ENCODE peak calls at places on chromosomes 16 and 17, in six cellular contexts. A is endothelial cell of umbilical vein, O is K562, R is HL-60, Y is GM12892, U is transverse colon. G is an unnamed sample.

GRCh38 chr16:57667526-57668258 is 414 bp upstream of the ADGRG3 start:
- DNase-seq in A (no peak), O (peak; percentile 78), R (peak; percentile 89), Y (no peak), U (no peak), G (no peak)

GRCh38 chr16:23754594-23755483 is at the start of gene CHP2:
- DNase-seq in A (no peak), O (peak; percentile 84), R (no peak), Y (no peak), U (peak; percentile 86), G (no peak)

GRCh38 chr17:44214230-44214494 is 5.3 kb downstream of the UBTF start:
- DNase-seq in A (no peak), O (no peak), R (no peak), Y (no peak), U (no peak), G (no peak)

GRCh38 chr17:18291718-18292540 is 22.9 kb downstream of the TOP3A start:
- DNase-seq in A (no peak), O (no peak), R (no peak), Y (no peak), U (no peak), G (no peak)

GRCh38 chr16:78227855-78228254 is 128.4 kb downstream of the WWOX start:
- DNase-seq in A (no peak), O (peak; percentile 17), R (no peak), Y (no peak), U (no peak), G (no peak)

GRCh38 chr17:32275060-32276042 is 9.7 kb downstream of the RHBDL3 start:
- DNase-seq in A (peak; percentile 36), O (peak; percentile 85), R (peak; percentile 19), Y (no peak), U (no peak), G (no peak)

GRCh38 chr16:526181-527014 is 1.1 kb upstream of the CAPN15 start:
- DNase-seq in A (no peak), O (peak; percentile 43), R (peak; percentile 20), Y (no peak), U (peak; percentile 43), G (no peak)

GRCh38 chr16:28597692-28598261 is 927 bp upstream of the SULT1A2 start:
- DNase-seq in A (no peak), O (peak; percentile 70), R (no peak), Y (no peak), U (no peak), G (no peak)

GRCh38 chr17:57114085-57114673 is 29.1 kb downstream of the AKAP1 start:
- DNase-seq in A (peak; percentile 32), O (peak; percentile 78), R (peak; percentile 49), Y (peak; percentile 62), U (peak; percentile 68), G (peak; percentile 35)

GRCh38 chr17:39144414-39144813 is 7.0 kb downstream of the PLXDC1 start:
- DNase-seq in A (no peak), O (no peak), R (no peak), Y (no peak), U (peak; percentile 70), G (no peak)

GRCh38 chr16:11619327-11619851 is 32.7 kb upstream of the LITAF start:
- DNase-seq in A (no peak), O (no peak), R (peak; percentile 75), Y (no peak), U (no peak), G (no peak)

GRCh38 chr16:79656537-79657115 is 56.1 kb upstream of the MAF start:
- DNase-seq in A (no peak), O (no peak), R (no peak), Y (no peak), U (no peak), G (no peak)

GRCh38 chr16:80459331-80459777 is 81.4 kb upstream of the DYNLRB2 start:
- DNase-seq in A (no peak), O (no peak), R (no peak), Y (no peak), U (no peak), G (no peak)

GRCh38 chr17:13480877-13481276 is 120.9 kb downstream of the HS3ST3A1 start:
- DNase-seq in A (no peak), O (no peak), R (no peak), Y (no peak), U (no peak), G (no peak)

GRCh38 chr17:1083451-1084187 is 86.7 kb downstream of the TIMM22 start:
- DNase-seq in A (peak; percentile 38), O (no peak), R (no peak), Y (no peak), U (no peak), G (no peak)

GRCh38 chr17:56676807-56677206 is 83.3 kb downstream of the NOG start:
- DNase-seq in A (no peak), O (no peak), R (no peak), Y (no peak), U (no peak), G (no peak)

DNA sequence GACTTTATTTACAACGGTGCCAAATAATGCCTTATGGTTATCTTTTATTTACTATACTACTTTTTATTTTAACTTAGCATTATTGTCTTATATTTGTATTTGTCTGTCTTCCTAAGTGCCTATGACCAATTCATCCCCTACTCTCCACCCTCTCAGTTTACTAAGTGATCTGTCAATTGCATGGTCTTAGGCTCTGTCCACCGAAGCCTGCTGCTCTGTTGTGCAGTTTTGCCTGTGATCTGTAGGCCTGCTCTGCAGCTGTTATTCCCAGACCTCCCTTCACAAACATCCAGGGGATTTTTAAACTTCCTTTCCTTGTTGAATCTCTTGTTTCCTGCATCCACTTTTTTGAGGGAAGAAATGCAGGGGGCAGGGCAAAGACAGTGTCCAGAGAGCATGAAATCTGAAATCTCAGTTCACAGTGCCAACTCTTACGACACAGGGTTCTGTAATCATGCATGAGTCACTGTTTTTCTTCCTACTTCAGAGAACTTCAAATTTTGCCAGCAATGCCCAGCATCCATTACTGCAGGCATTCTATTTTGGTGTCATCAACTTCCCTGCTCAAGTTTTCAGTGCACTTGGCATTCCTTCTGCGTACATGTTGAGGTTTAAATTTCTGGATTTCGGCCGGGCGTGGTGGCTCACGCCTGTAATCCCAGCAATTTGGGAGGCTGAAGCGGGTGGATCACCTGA is 11.4 kb downstream of the SLFN5 start:
- DNase-seq in A (peak; percentile 98), O (no peak), R (peak; percentile 53), Y (no peak), U (peak; percentile 42), G (peak; percentile 59)
- TF ChIP-seq POLR2AphosphoS5 in A (peak; percentile 59), O (no peak), R (no peak), Y (no peak), U (peak; percentile 78), G (no peak)

GRCh38 chr16:62963846-62964245 is 927.6 kb upstream of the CDH8 start:
- DNase-seq in A (no peak), O (no peak), R (no peak), Y (no peak), U (no peak), G (no peak)
- TF ChIP-seq POLR2AphosphoS5 in A (no peak), O (no peak), R (no peak), Y (no peak), U (no peak), G (no peak)

DNA sequence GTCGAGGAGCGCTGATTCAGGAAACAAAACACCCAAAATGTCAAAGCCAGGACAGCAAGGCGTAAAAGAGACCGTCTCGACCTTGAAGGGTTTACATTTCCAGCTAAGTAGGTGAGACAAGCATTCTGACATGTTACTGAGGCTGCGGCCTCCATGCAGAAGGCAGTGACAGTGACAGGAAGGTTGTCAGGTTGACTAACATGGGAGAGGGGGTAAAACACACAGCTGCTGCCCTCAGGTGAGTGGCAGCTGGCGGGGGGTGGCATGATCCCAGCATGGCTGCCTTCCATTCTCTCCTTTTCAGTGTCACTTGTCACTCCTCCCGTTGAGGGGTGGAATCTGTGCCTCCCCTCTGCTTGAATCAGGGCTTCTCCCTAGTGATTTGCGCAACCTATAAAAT is 31.9 kb upstream of the CRHR1 start:
- DNase-seq in A (no peak), O (no peak), R (no peak), Y (no peak), U (no peak), G (no peak)
- TF ChIP-seq POLR2AphosphoS5 in A (no peak), O (no peak), R (no peak), Y (no peak), U (no peak), G (no peak)

DNA sequence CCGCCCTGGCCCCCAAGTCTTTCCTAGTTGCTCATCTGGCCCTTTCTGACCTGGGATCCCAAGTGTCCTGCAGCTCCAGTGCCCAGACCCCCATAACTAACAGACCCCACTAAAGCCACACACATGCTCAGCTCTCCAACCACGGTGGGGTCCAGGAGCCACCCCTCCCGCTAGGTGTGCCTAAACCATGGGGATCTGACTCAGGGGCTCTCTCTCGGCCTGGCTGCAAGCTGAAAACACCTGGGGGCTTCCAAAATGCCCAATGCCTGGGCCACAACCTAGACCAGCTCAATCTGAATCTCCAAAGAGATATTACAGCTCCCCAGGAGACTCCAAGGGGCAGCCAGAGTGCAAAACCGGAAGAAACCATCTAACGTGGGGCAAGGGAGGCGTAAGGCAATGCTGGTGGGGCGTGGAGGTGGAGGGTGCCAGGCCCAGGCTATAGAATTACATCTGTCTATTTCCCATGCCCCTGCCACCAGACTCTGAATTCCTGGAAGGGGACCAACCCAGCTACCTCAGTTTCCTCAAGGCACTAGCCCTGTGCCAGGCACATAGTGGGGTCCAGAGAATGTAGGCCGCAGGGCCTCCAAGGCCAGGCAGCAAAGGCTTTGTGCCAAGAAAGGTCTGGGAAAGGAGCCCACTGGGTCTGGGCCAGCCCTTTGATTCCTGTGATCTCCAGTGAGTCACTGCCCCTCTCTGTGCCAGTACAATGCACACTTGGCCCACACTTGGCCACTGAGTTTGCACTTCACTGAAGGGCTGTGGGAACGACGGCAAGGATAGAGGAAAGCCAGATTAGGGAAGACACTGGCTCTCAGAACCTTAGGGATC is 3.3 kb downstream of the CD2BP2 start:
- DNase-seq in A (peak; percentile 96), O (no peak), R (no peak), Y (no peak), U (peak; percentile 61), G (no peak)
- TF ChIP-seq POLR2AphosphoS5 in A (peak; percentile 82), O (no peak), R (no peak), Y (no peak), U (peak; percentile 69), G (no peak)

DNA sequence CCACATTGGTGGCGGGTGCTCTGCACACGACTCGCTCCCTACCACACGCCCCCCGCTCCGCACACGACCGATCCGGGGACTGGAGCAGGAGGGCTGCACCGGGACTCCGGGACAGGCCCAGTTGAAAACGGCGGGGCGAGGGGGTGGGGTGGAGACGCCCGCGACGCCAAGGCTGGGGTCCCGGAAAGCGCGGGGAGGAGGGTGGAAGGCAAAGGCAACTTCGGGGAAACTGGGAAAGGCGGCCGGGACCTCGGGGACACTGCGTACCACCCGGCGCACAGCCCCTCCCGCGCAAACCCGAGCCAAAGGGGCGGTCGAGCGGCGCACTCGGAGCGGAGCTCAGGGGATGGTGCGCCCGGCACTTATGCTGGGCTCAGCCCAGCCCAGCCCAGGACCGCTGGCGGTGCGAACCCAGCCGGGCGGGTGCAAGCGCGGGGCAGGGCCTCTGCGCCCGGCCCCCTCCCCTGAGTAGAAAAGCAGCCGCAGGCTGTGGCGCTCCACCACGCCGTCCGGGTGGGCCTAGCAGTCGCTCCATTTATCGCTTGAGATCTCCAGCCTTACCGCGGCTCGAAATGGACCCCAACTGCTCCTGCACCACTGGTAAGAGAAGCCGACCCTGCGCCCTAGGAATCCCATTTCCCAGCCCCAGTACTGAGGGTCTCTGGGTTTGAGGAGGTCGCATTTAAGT is at the start of gene MT1M:
- DNase-seq in A (no peak), O (no peak), R (no peak), Y (no peak), U (peak; percentile 43), G (no peak)
- TF ChIP-seq POLR2AphosphoS5 in A (no peak), O (no peak), R (no peak), Y (no peak), U (peak; percentile 82), G (no peak)